ENCODE peak calls at places on chromosome 6, in nine cellular contexts. One of them, this sample, is unnamed. For H3K4me1, the result is how much of the 10 kb centered on the place peaks cover.

GRCh38 chr6:13049666-13050254 is 278.6 kb downstream of the TBC1D7 start:
- DNase-seq in ovary: no peak
- DNase-seq in pancreas: no peak
- DNase-seq in hepatocyte: no peak
- DNase-seq in psoas muscle: no peak
- DNase-seq in foreskin keratinocyte: no peak
- DNase-seq in small intestine: no peak
- DNase-seq in H9: no peak
- DNase-seq in MM.1S: no peak
- DNase-seq in this sample: no peak

GRCh38 chr6:958531-958930 is 265.6 kb upstream of the EXOC2 start:
- DNase-seq in ovary: no peak
- DNase-seq in MM.1S: no peak
- DNase-seq in hepatocyte: peak
- DNase-seq in H9: no peak
- DNase-seq in foreskin keratinocyte: peak
- DNase-seq in psoas muscle: no peak
- DNase-seq in small intestine: no peak
- DNase-seq in pancreas: no peak
- DNase-seq in this sample: no peak

GRCh38 chr6:2876210-2877056 is 26.7 kb downstream of the SERPINB9 start:
- DNase-seq in small intestine: peak
- DNase-seq in foreskin keratinocyte: no peak
- DNase-seq in hepatocyte: peak
- DNase-seq in ovary: peak
- DNase-seq in pancreas: peak
- DNase-seq in H9: no peak
- DNase-seq in psoas muscle: peak
- DNase-seq in MM.1S: no peak
- DNase-seq in this sample: no peak

GRCh38 chr6:39929733-39930461 is 4.4 kb downstream of the MOCS1 start:
- DNase-seq in psoas muscle: no peak
- DNase-seq in small intestine: no peak
- DNase-seq in ovary: no peak
- DNase-seq in MM.1S: no peak
- DNase-seq in foreskin keratinocyte: no peak
- DNase-seq in pancreas: no peak
- DNase-seq in hepatocyte: no peak
- DNase-seq in H9: no peak
- DNase-seq in this sample: no peak

GRCh38 chr6:101779051-101779844 is 385.7 kb downstream of the GRIK2 start:
- DNase-seq in pancreas: no peak
- DNase-seq in small intestine: no peak
- DNase-seq in MM.1S: no peak
- DNase-seq in hepatocyte: no peak
- DNase-seq in H9: no peak
- DNase-seq in foreskin keratinocyte: peak
- DNase-seq in ovary: no peak
- DNase-seq in psoas muscle: no peak
- DNase-seq in this sample: no peak

GRCh38 chr6:146892283-146892612 is 293.5 kb downstream of the ADGB start:
- DNase-seq in ovary: no peak
- DNase-seq in foreskin keratinocyte: no peak
- DNase-seq in H9: no peak
- DNase-seq in small intestine: no peak
- DNase-seq in hepatocyte: no peak
- DNase-seq in psoas muscle: no peak
- DNase-seq in pancreas: no peak
- DNase-seq in MM.1S: no peak
- DNase-seq in this sample: no peak

GRCh38 chr6:125945378-125946141 is 11.0 kb upstream of the HINT3 start:
- DNase-seq in pancreas: no peak
- DNase-seq in foreskin keratinocyte: no peak
- DNase-seq in hepatocyte: peak
- DNase-seq in psoas muscle: no peak
- DNase-seq in H9: no peak
- DNase-seq in small intestine: peak
- DNase-seq in MM.1S: no peak
- DNase-seq in ovary: no peak
- DNase-seq in this sample: no peak

GRCh38 chr6:32614366-32615081 is 22.7 kb upstream of the HLA-DQA1 start:
- DNase-seq in small intestine: no peak
- DNase-seq in foreskin keratinocyte: no peak
- DNase-seq in ovary: no peak
- DNase-seq in psoas muscle: no peak
- DNase-seq in H9: peak
- DNase-seq in MM.1S: no peak
- DNase-seq in pancreas: no peak
- DNase-seq in hepatocyte: no peak
- DNase-seq in this sample: no peak

GRCh38 chr6:87200469-87201174 is 45.3 kb downstream of the ZNF292 start:
- DNase-seq in hepatocyte: no peak
- DNase-seq in H9: no peak
- DNase-seq in pancreas: no peak
- DNase-seq in MM.1S: no peak
- DNase-seq in small intestine: no peak
- DNase-seq in foreskin keratinocyte: no peak
- DNase-seq in psoas muscle: peak
- DNase-seq in ovary: no peak
- DNase-seq in this sample: no peak

GRCh38 chr6:117346142-117346930 is 79.4 kb downstream of the ROS1 start:
- DNase-seq in pancreas: no peak
- DNase-seq in foreskin keratinocyte: no peak
- DNase-seq in ovary: no peak
- DNase-seq in MM.1S: peak
- DNase-seq in hepatocyte: peak
- DNase-seq in H9: no peak
- DNase-seq in psoas muscle: no peak
- DNase-seq in small intestine: peak
- DNase-seq in this sample: no peak

GRCh38 chr6:43735642-43736199 is 34.3 kb upstream of the VEGFA start:
- DNase-seq in small intestine: no peak
- DNase-seq in H9: peak
- DNase-seq in hepatocyte: no peak
- DNase-seq in psoas muscle: no peak
- DNase-seq in MM.1S: no peak
- DNase-seq in foreskin keratinocyte: peak
- DNase-seq in pancreas: no peak
- DNase-seq in ovary: no peak
- DNase-seq in this sample: no peak

GRCh38 chr6:126152346-126152745 is 166.0 kb downstream of the TRMT11 start:
- DNase-seq in H9: no peak
- DNase-seq in small intestine: no peak
- DNase-seq in foreskin keratinocyte: no peak
- DNase-seq in hepatocyte: no peak
- DNase-seq in psoas muscle: no peak
- DNase-seq in pancreas: no peak
- DNase-seq in ovary: no peak
- DNase-seq in MM.1S: no peak
- DNase-seq in this sample: no peak

GRCh38 chr6:90219168-90219985 is 77.3 kb downstream of the BACH2 start:
- DNase-seq in foreskin keratinocyte: peak
- DNase-seq in MM.1S: peak
- DNase-seq in hepatocyte: peak
- DNase-seq in small intestine: peak
- DNase-seq in psoas muscle: peak
- DNase-seq in pancreas: peak
- DNase-seq in ovary: peak
- DNase-seq in H9: no peak
- DNase-seq in this sample: peak

GRCh38 chr6:27129095-27129815 is 118.2 kb upstream of the PRSS16 start:
- DNase-seq in ovary: no peak
- DNase-seq in pancreas: no peak
- DNase-seq in small intestine: no peak
- DNase-seq in hepatocyte: no peak
- DNase-seq in psoas muscle: no peak
- DNase-seq in H9: no peak
- DNase-seq in foreskin keratinocyte: no peak
- DNase-seq in MM.1S: no peak
- DNase-seq in this sample: no peak

DNA sequence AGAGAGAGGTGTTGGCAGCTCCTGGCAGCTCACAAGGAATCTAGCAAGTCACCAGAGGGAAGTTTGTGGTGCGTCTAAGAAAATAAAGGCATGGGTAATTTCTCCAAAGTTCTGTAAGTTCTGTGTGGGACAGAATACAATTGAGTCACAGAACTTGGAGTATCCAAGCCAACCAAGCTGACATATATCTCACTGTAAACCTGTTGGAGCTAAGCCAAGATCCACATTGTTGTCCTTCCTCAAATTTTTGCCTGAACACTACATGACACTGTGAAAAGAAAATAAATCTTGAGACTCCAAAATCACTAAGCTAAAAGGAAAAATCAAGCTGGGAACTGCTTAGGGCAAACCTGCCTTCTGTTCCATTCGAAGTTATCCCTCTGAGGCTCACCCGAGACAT is 436.7 kb downstream of the MEI4 start:
- DNase-seq in psoas muscle: no peak
- DNase-seq in foreskin keratinocyte: no peak
- DNase-seq in H9: no peak
- DNase-seq in small intestine: no peak
- DNase-seq in pancreas: no peak
- DNase-seq in MM.1S: no peak
- DNase-seq in ovary: no peak
- DNase-seq in hepatocyte: no peak
- DNase-seq in this sample: no peak
- H3K4me1 ChIP-seq in psoas muscle: under half
- H3K4me1 ChIP-seq in foreskin keratinocyte: under half
- H3K4me1 ChIP-seq in H9: under half
- H3K4me1 ChIP-seq in small intestine: under half
- H3K4me1 ChIP-seq in pancreas: under half
- H3K4me1 ChIP-seq in MM.1S: under half
- H3K4me1 ChIP-seq in ovary: under half
- H3K4me1 ChIP-seq in hepatocyte: under half
- H3K4me1 ChIP-seq in this sample: under half

GRCh38 chr6:16625319-16626240 is 135.7 kb downstream of the ATXN1 start:
- DNase-seq in foreskin keratinocyte: no peak
- DNase-seq in small intestine: no peak
- DNase-seq in hepatocyte: no peak
- DNase-seq in psoas muscle: no peak
- DNase-seq in H9: no peak
- DNase-seq in ovary: no peak
- DNase-seq in MM.1S: no peak
- DNase-seq in pancreas: no peak
- DNase-seq in this sample: no peak
- H3K27ac ChIP-seq in foreskin keratinocyte: no peak
- H3K27ac ChIP-seq in small intestine: no peak
- H3K27ac ChIP-seq in hepatocyte: no peak
- H3K27ac ChIP-seq in psoas muscle: no peak
- H3K27ac ChIP-seq in H9: no peak
- H3K27ac ChIP-seq in ovary: no peak
- H3K27ac ChIP-seq in MM.1S: no peak
- H3K27ac ChIP-seq in pancreas: no peak
- H3K27ac ChIP-seq in this sample: no peak

GRCh38 chr6:157764346-157765068 is 58.5 kb upstream of the SNX9 start:
- DNase-seq in foreskin keratinocyte: peak
- DNase-seq in hepatocyte: peak
- DNase-seq in MM.1S: peak
- DNase-seq in ovary: peak
- DNase-seq in psoas muscle: peak
- DNase-seq in small intestine: peak
- DNase-seq in pancreas: peak
- DNase-seq in H9: no peak
- DNase-seq in this sample: peak
- H3K4me1 ChIP-seq in foreskin keratinocyte: under half
- H3K4me1 ChIP-seq in hepatocyte: under half
- H3K4me1 ChIP-seq in MM.1S: under half
- H3K4me1 ChIP-seq in ovary: under half
- H3K4me1 ChIP-seq in psoas muscle: under half
- H3K4me1 ChIP-seq in small intestine: under half
- H3K4me1 ChIP-seq in pancreas: under half
- H3K4me1 ChIP-seq in H9: under half
- H3K4me1 ChIP-seq in this sample: under half

DNA sequence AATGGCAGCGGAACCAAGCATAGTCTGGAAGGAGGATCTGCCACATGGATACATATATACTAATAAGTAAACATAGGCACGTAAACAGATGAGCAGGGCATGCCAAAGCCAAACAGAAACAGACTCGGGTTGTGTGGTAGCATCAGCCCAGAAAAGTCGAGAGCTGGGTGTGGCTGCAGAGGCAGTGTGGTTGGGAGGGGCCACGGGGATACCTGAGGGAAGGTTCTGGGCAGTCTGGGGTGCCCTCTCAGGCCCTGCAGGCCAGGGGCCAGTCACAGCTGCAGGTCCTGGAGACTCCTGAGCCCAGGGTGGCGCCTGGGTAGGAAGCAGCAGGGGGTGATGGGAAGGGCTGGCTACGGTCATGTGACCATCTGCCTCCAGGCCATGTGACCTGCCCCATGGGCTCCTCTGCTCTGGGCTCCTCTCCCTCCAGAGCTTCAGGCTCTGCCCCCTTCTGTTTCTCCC is 42.8 kb upstream of the MRPS10 start:
- DNase-seq in pancreas: no peak
- DNase-seq in hepatocyte: peak
- DNase-seq in foreskin keratinocyte: no peak
- DNase-seq in psoas muscle: peak
- DNase-seq in MM.1S: no peak
- DNase-seq in ovary: no peak
- DNase-seq in H9: peak
- DNase-seq in small intestine: no peak
- DNase-seq in this sample: no peak
- H3K27ac ChIP-seq in pancreas: no peak
- H3K27ac ChIP-seq in hepatocyte: peak
- H3K27ac ChIP-seq in foreskin keratinocyte: no peak
- H3K27ac ChIP-seq in psoas muscle: no peak
- H3K27ac ChIP-seq in MM.1S: no peak
- H3K27ac ChIP-seq in ovary: no peak
- H3K27ac ChIP-seq in H9: no peak
- H3K27ac ChIP-seq in small intestine: no peak
- H3K27ac ChIP-seq in this sample: peak

GRCh38 chr6:137903933-137904821 is 37.1 kb downstream of the TNFAIP3 start:
- DNase-seq in ovary: no peak
- DNase-seq in psoas muscle: no peak
- DNase-seq in foreskin keratinocyte: no peak
- DNase-seq in H9: no peak
- DNase-seq in MM.1S: no peak
- DNase-seq in small intestine: peak
- DNase-seq in pancreas: no peak
- DNase-seq in hepatocyte: peak
- DNase-seq in this sample: no peak
- H3K4me1 ChIP-seq in ovary: under half
- H3K4me1 ChIP-seq in psoas muscle: under half
- H3K4me1 ChIP-seq in foreskin keratinocyte: under half
- H3K4me1 ChIP-seq in H9: under half
- H3K4me1 ChIP-seq in MM.1S: under half
- H3K4me1 ChIP-seq in small intestine: under half
- H3K4me1 ChIP-seq in pancreas: under half
- H3K4me1 ChIP-seq in hepatocyte: under half
- H3K4me1 ChIP-seq in this sample: under half

DNA sequence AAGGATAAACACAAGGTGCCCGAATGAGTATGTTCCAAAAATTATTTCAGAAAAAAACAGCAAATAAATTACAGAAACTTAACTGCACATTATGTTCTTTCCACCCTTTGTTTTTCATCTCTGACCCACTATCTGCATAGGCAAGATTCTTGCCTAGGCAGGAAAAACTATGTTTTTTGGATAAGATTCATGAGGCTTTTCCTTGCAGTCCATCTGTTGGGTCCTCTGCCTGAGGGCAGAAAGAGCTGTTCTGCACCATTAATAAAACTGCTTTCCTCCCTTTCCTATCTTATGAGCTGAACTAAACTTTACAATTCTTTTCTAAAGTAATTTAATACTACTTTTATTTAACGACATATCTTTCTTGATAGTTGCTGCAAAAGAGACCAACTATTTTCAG is 21.1 kb downstream of the ENPP1 start:
- DNase-seq in pancreas: no peak
- DNase-seq in foreskin keratinocyte: no peak
- DNase-seq in H9: no peak
- DNase-seq in MM.1S: no peak
- DNase-seq in hepatocyte: no peak
- DNase-seq in ovary: no peak
- DNase-seq in small intestine: no peak
- DNase-seq in psoas muscle: no peak
- DNase-seq in this sample: no peak
- H3K27ac ChIP-seq in pancreas: no peak
- H3K27ac ChIP-seq in foreskin keratinocyte: no peak
- H3K27ac ChIP-seq in H9: no peak
- H3K27ac ChIP-seq in MM.1S: no peak
- H3K27ac ChIP-seq in hepatocyte: peak
- H3K27ac ChIP-seq in ovary: no peak
- H3K27ac ChIP-seq in small intestine: no peak
- H3K27ac ChIP-seq in psoas muscle: no peak
- H3K27ac ChIP-seq in this sample: peak